ENCODE peak calls at places on chromosome 1, in six cellular contexts. One of them, this sample, is unnamed.

GRCh38 chr1:69305621-69306020 is 262.1 kb upstream of the LRRC7 start:
- DNase-seq in AG09309: no peak
- DNase-seq in heart right ventricle: no peak
- DNase-seq in B cell: no peak
- DNase-seq in stomach: no peak
- DNase-seq in BJ: no peak
- DNase-seq in this sample: no peak

GRCh38 chr1:113191579-113192076 is 118.6 kb downstream of the LRIG2 start:
- DNase-seq in AG09309: no peak
- DNase-seq in heart right ventricle: no peak
- DNase-seq in B cell: no peak
- DNase-seq in stomach: no peak
- DNase-seq in BJ: no peak
- DNase-seq in this sample: no peak

GRCh38 chr1:31416101-31416736 is 3.2 kb downstream of the SERINC2 start:
- DNase-seq in AG09309: no peak
- DNase-seq in heart right ventricle: no peak
- DNase-seq in B cell: no peak
- DNase-seq in stomach: peak; percentile 81
- DNase-seq in BJ: no peak
- DNase-seq in this sample: no peak

GRCh38 chr1:28062806-28063205 is 25.6 kb downstream of the EYA3 start:
- DNase-seq in AG09309: no peak
- DNase-seq in heart right ventricle: no peak
- DNase-seq in B cell: no peak
- DNase-seq in stomach: no peak
- DNase-seq in BJ: no peak
- DNase-seq in this sample: no peak

GRCh38 chr1:229378586-229379442 is 36.0 kb upstream of the CCSAP start:
- DNase-seq in AG09309: no peak
- DNase-seq in heart right ventricle: no peak
- DNase-seq in B cell: no peak
- DNase-seq in stomach: no peak
- DNase-seq in BJ: no peak
- DNase-seq in this sample: no peak

GRCh38 chr1:162703708-162704107 is 71.4 kb downstream of the DDR2 start:
- DNase-seq in AG09309: no peak
- DNase-seq in heart right ventricle: peak; percentile 59
- DNase-seq in B cell: no peak
- DNase-seq in stomach: no peak
- DNase-seq in BJ: no peak
- DNase-seq in this sample: no peak

GRCh38 chr1:196317535-196318522 is 290.4 kb downstream of the KCNT2 start:
- DNase-seq in AG09309: no peak
- DNase-seq in heart right ventricle: peak; percentile 7
- DNase-seq in B cell: no peak
- DNase-seq in stomach: no peak
- DNase-seq in BJ: no peak
- DNase-seq in this sample: no peak

GRCh38 chr1:64171797-64172281 is 31.6 kb upstream of the UBE2U start:
- DNase-seq in AG09309: peak; percentile 10
- DNase-seq in heart right ventricle: no peak
- DNase-seq in B cell: no peak
- DNase-seq in stomach: no peak
- DNase-seq in BJ: no peak
- DNase-seq in this sample: no peak

GRCh38 chr1:30684259-30684658 is 39.1 kb downstream of the MATN1 start:
- DNase-seq in AG09309: no peak
- DNase-seq in heart right ventricle: no peak
- DNase-seq in B cell: no peak
- DNase-seq in stomach: no peak
- DNase-seq in BJ: no peak
- DNase-seq in this sample: no peak

GRCh38 chr1:29853716-29854330 is 617.5 kb downstream of the PTPRU start:
- DNase-seq in AG09309: no peak
- DNase-seq in heart right ventricle: no peak
- DNase-seq in B cell: no peak
- DNase-seq in stomach: no peak
- DNase-seq in BJ: no peak
- DNase-seq in this sample: no peak

GRCh38 chr1:57848406-57848805 is 424.5 kb upstream of the DAB1 start:
- DNase-seq in AG09309: no peak
- DNase-seq in heart right ventricle: no peak
- DNase-seq in B cell: no peak
- DNase-seq in stomach: no peak
- DNase-seq in BJ: no peak
- DNase-seq in this sample: peak; percentile 79

GRCh38 chr1:227316941-227317540 is 1.3 kb downstream of the CDC42BPA start:
- DNase-seq in AG09309: no peak
- DNase-seq in heart right ventricle: no peak
- DNase-seq in B cell: no peak
- DNase-seq in stomach: no peak
- DNase-seq in BJ: no peak
- DNase-seq in this sample: no peak

GRCh38 chr1:200139661-200140250 is 112.2 kb downstream of the NR5A2 start:
- DNase-seq in AG09309: peak; percentile 42
- DNase-seq in heart right ventricle: peak; percentile 4
- DNase-seq in B cell: no peak
- DNase-seq in stomach: no peak
- DNase-seq in BJ: peak; percentile 8
- DNase-seq in this sample: no peak

GRCh38 chr1:200483491-200484143 is 73.8 kb upstream of the ZNF281 start:
- DNase-seq in AG09309: peak; percentile 97
- DNase-seq in heart right ventricle: no peak
- DNase-seq in B cell: no peak
- DNase-seq in stomach: peak; percentile 31
- DNase-seq in BJ: peak; percentile 80
- DNase-seq in this sample: peak; percentile 86

GRCh38 chr1:76264642-76265041 is 190.1 kb downstream of the ST6GALNAC3 start:
- DNase-seq in AG09309: no peak
- DNase-seq in heart right ventricle: no peak
- DNase-seq in B cell: no peak
- DNase-seq in stomach: no peak
- DNase-seq in BJ: no peak
- DNase-seq in this sample: no peak

GRCh38 chr1:93552751-93553455 is 105.0 kb downstream of the FNBP1L start:
- DNase-seq in AG09309: no peak
- DNase-seq in heart right ventricle: no peak
- DNase-seq in B cell: no peak
- DNase-seq in stomach: no peak
- DNase-seq in BJ: no peak
- DNase-seq in this sample: no peak

GRCh38 chr1:27588256-27589232 is 15.4 kb downstream of the AHDC1 start:
- DNase-seq in AG09309: no peak
- DNase-seq in heart right ventricle: no peak
- DNase-seq in B cell: no peak
- DNase-seq in stomach: no peak
- DNase-seq in BJ: no peak
- DNase-seq in this sample: no peak

GRCh38 chr1:31222176-31222575 is 17.5 kb downstream of the NKAIN1 start:
- DNase-seq in AG09309: no peak
- DNase-seq in heart right ventricle: no peak
- DNase-seq in B cell: no peak
- DNase-seq in stomach: no peak
- DNase-seq in BJ: no peak
- DNase-seq in this sample: no peak

GRCh38 chr1:193104906-193105820 is at the start of gene GLRX2:
- DNase-seq in AG09309: no peak
- DNase-seq in heart right ventricle: peak; percentile 83
- DNase-seq in B cell: peak; percentile 64
- DNase-seq in stomach: peak; percentile 88
- DNase-seq in BJ: peak; percentile 35
- DNase-seq in this sample: peak; percentile 48

GRCh38 chr1:222288056-222288455 is 259.8 kb downstream of the HHIPL2 start:
- DNase-seq in AG09309: no peak
- DNase-seq in heart right ventricle: no peak
- DNase-seq in B cell: no peak
- DNase-seq in stomach: no peak
- DNase-seq in BJ: peak; percentile 28
- DNase-seq in this sample: no peak

GRCh38 chr1:38222906-38223305 is 176.3 kb upstream of the POU3F1 start:
- DNase-seq in AG09309: no peak
- DNase-seq in heart right ventricle: no peak
- DNase-seq in B cell: no peak
- DNase-seq in stomach: no peak
- DNase-seq in BJ: no peak
- DNase-seq in this sample: no peak

GRCh38 chr1:39490596-39491145 is 765 bp upstream of the BMP8A start:
- DNase-seq in AG09309: no peak
- DNase-seq in heart right ventricle: no peak
- DNase-seq in B cell: no peak
- DNase-seq in stomach: no peak
- DNase-seq in BJ: no peak
- DNase-seq in this sample: no peak

GRCh38 chr1:165564561-165564960 is 20.8 kb downstream of the LRRC52 start:
- DNase-seq in AG09309: no peak
- DNase-seq in heart right ventricle: peak; percentile 45
- DNase-seq in B cell: no peak
- DNase-seq in stomach: peak; percentile 36
- DNase-seq in BJ: no peak
- DNase-seq in this sample: no peak

GRCh38 chr1:162165528-162165927 is 96.0 kb downstream of the NOS1AP start:
- DNase-seq in AG09309: no peak
- DNase-seq in heart right ventricle: no peak
- DNase-seq in B cell: no peak
- DNase-seq in stomach: no peak
- DNase-seq in BJ: no peak
- DNase-seq in this sample: no peak

GRCh38 chr1:1562556-1563195 is 12.0 kb downstream of the SSU72 start:
- DNase-seq in AG09309: no peak
- DNase-seq in heart right ventricle: no peak
- DNase-seq in B cell: no peak
- DNase-seq in stomach: no peak
- DNase-seq in BJ: no peak
- DNase-seq in this sample: no peak

GRCh38 chr1:18532390-18533170 is 51.9 kb downstream of the KLHDC7A start:
- DNase-seq in AG09309: no peak
- DNase-seq in heart right ventricle: no peak
- DNase-seq in B cell: no peak
- DNase-seq in stomach: no peak
- DNase-seq in BJ: no peak
- DNase-seq in this sample: no peak

GRCh38 chr1:156599811-156600210 is 1.5 kb downstream of the GPATCH4 start:
- DNase-seq in AG09309: no peak
- DNase-seq in heart right ventricle: no peak
- DNase-seq in B cell: no peak
- DNase-seq in stomach: no peak
- DNase-seq in BJ: no peak
- DNase-seq in this sample: no peak

GRCh38 chr1:101317590-101317989 is 80.8 kb downstream of the S1PR1 start:
- DNase-seq in AG09309: no peak
- DNase-seq in heart right ventricle: no peak
- DNase-seq in B cell: no peak
- DNase-seq in stomach: no peak
- DNase-seq in BJ: no peak
- DNase-seq in this sample: no peak
- TF ChIP-seq CTCF in AG09309: no peak
- TF ChIP-seq CTCF in heart right ventricle: no peak
- TF ChIP-seq CTCF in B cell: no peak
- TF ChIP-seq CTCF in stomach: no peak
- TF ChIP-seq CTCF in BJ: no peak
- TF ChIP-seq CTCF in this sample: peak; percentile 41

GRCh38 chr1:209094384-209094783 is 489.1 kb upstream of the CAMK1G start:
- DNase-seq in AG09309: no peak
- DNase-seq in heart right ventricle: no peak
- DNase-seq in B cell: no peak
- DNase-seq in stomach: no peak
- DNase-seq in BJ: no peak
- DNase-seq in this sample: no peak
- TF ChIP-seq CTCF in AG09309: no peak
- TF ChIP-seq CTCF in heart right ventricle: no peak
- TF ChIP-seq CTCF in B cell: no peak
- TF ChIP-seq CTCF in stomach: no peak
- TF ChIP-seq CTCF in BJ: no peak
- TF ChIP-seq CTCF in this sample: peak; percentile 21

GRCh38 chr1:234505774-234506114 is 26.8 kb upstream of the TARBP1 start:
- DNase-seq in AG09309: peak; percentile 76
- DNase-seq in heart right ventricle: no peak
- DNase-seq in B cell: no peak
- DNase-seq in stomach: no peak
- DNase-seq in BJ: peak; percentile 67
- DNase-seq in this sample: no peak

GRCh38 chr1:234504969-234505773 is 26.2 kb upstream of the TARBP1 start:
- DNase-seq in AG09309: no peak
- DNase-seq in heart right ventricle: no peak
- DNase-seq in B cell: no peak
- DNase-seq in stomach: no peak
- DNase-seq in BJ: no peak
- DNase-seq in this sample: no peak

GRCh38 chr1:234509457-234510328 is 30.7 kb upstream of the TARBP1 start:
- DNase-seq in AG09309: no peak
- DNase-seq in heart right ventricle: no peak
- DNase-seq in B cell: no peak
- DNase-seq in stomach: no peak
- DNase-seq in BJ: no peak
- DNase-seq in this sample: no peak

GRCh38 chr1:234507626-234508387 is 28.8 kb upstream of the TARBP1 start:
- DNase-seq in AG09309: no peak
- DNase-seq in heart right ventricle: no peak
- DNase-seq in B cell: no peak
- DNase-seq in stomach: no peak
- DNase-seq in BJ: no peak
- DNase-seq in this sample: no peak

GRCh38 chr1:234507089-234507488 is 28.1 kb upstream of the TARBP1 start:
- DNase-seq in AG09309: no peak
- DNase-seq in heart right ventricle: no peak
- DNase-seq in B cell: no peak
- DNase-seq in stomach: no peak
- DNase-seq in BJ: no peak
- DNase-seq in this sample: no peak
- TF ChIP-seq CTCF in AG09309: no peak
- TF ChIP-seq CTCF in heart right ventricle: no peak
- TF ChIP-seq CTCF in B cell: no peak
- TF ChIP-seq CTCF in stomach: no peak
- TF ChIP-seq CTCF in BJ: no peak
- TF ChIP-seq CTCF in this sample: no peak

GRCh38 chr1:54401799-54402198 is 4.4 kb downstream of the SSBP3 start:
- DNase-seq in AG09309: no peak
- DNase-seq in heart right ventricle: no peak
- DNase-seq in B cell: no peak
- DNase-seq in stomach: peak; percentile 76
- DNase-seq in BJ: no peak
- DNase-seq in this sample: no peak

GRCh38 chr1:54399765-54400164 is 6.4 kb downstream of the SSBP3 start:
- DNase-seq in AG09309: no peak
- DNase-seq in heart right ventricle: no peak
- DNase-seq in B cell: no peak
- DNase-seq in stomach: no peak
- DNase-seq in BJ: no peak
- DNase-seq in this sample: no peak

GRCh38 chr1:54397980-54398379 is 8.2 kb downstream of the SSBP3 start:
- DNase-seq in AG09309: no peak
- DNase-seq in heart right ventricle: no peak
- DNase-seq in B cell: no peak
- DNase-seq in stomach: no peak
- DNase-seq in BJ: no peak
- DNase-seq in this sample: no peak

GRCh38 chr1:54398963-54399528 is 7.1 kb downstream of the SSBP3 start:
- DNase-seq in AG09309: no peak
- DNase-seq in heart right ventricle: no peak
- DNase-seq in B cell: no peak
- DNase-seq in stomach: no peak
- DNase-seq in BJ: no peak
- DNase-seq in this sample: no peak

GRCh38 chr1:54400321-54400720 is 5.9 kb downstream of the SSBP3 start:
- DNase-seq in AG09309: no peak
- DNase-seq in heart right ventricle: no peak
- DNase-seq in B cell: no peak
- DNase-seq in stomach: no peak
- DNase-seq in BJ: no peak
- DNase-seq in this sample: no peak
- TF ChIP-seq CTCF in AG09309: no peak
- TF ChIP-seq CTCF in heart right ventricle: no peak
- TF ChIP-seq CTCF in B cell: no peak
- TF ChIP-seq CTCF in stomach: no peak
- TF ChIP-seq CTCF in BJ: no peak
- TF ChIP-seq CTCF in this sample: no peak

This sample was measured in epithelial cell of proximal tubule.